ENCODE peak calls at places on chromosomes 1 and 21, in five cellular contexts. A is lower lobe of right lung, C is lung, G is choroid plexus epithelial cell, W is mucosa of descending colon. K is an unnamed sample.

GRCh38 chr1:36968730-36969129 is 65.6 kb downstream of the GRIK3 start:
- DNase-seq in A (no peak), W (no peak), C (no peak), G (no peak), K (no peak)

GRCh38 chr1:27992271-27992670 is 32.5 kb downstream of the XKR8 start:
- DNase-seq in A (peak; percentile 51), C (no peak), W (peak; percentile 24), G (peak; percentile 21), K (peak; percentile 40)

GRCh38 chr1:185229981-185230380 is 73.0 kb downstream of the SWT1 start:
- DNase-seq in W (no peak), C (no peak), A (no peak), G (no peak), K (no peak)

GRCh38 chr1:116044071-116044470 is 67.1 kb upstream of the MAB21L3 start:
- DNase-seq in W (no peak), A (no peak), G (no peak), C (no peak), K (no peak)

GRCh38 chr1:68454534-68454933 is 4.8 kb upstream of the RPE65 start:
- DNase-seq in G (no peak), C (no peak), W (no peak), A (no peak), K (no peak)

GRCh38 chr21:45839274-45839673 is 142.3 kb upstream of the COL6A1 start:
- DNase-seq in C (no peak), A (no peak), W (no peak), G (peak; percentile 37), K (no peak)

GRCh38 chr1:38272515-38272914 is 225.9 kb upstream of the POU3F1 start:
- DNase-seq in A (no peak), G (no peak), C (no peak), W (no peak), K (no peak)

GRCh38 chr1:229756666-229757065 is 130.6 kb downstream of the URB2 start:
- DNase-seq in W (no peak), C (no peak), G (peak; percentile 50), A (no peak), K (no peak)

GRCh38 chr21:46124083-46124925 is 26.4 kb downstream of the COL6A2 start:
- DNase-seq in G (no peak), W (no peak), C (no peak), A (no peak), K (peak; percentile 38)

GRCh38 chr21:34279883-34280282 is 83.9 kb upstream of the KCNE2 start:
- DNase-seq in A (no peak), W (no peak), G (no peak), C (no peak), K (no peak)

GRCh38 chr21:28602581-28602980 is 390.1 kb downstream of the LTN1 start:
- DNase-seq in A (no peak), W (no peak), C (no peak), G (no peak), K (no peak)

GRCh38 chr1:222877854-222878253 is 63.0 kb downstream of the DISP1 start:
- DNase-seq in C (no peak), A (no peak), G (no peak), W (no peak), K (no peak)

GRCh38 chr1:208455821-208456220 is 211.6 kb upstream of the PLXNA2 start:
- DNase-seq in W (no peak), A (no peak), C (no peak), G (peak; percentile 50), K (no peak)

GRCh38 chr1:240562111-240562590 is 49.8 kb downstream of the GREM2 start:
- DNase-seq in W (no peak), A (no peak), G (peak; percentile 23), C (no peak), K (no peak)

GRCh38 chr1:156926175-156926574 is 5.7 kb downstream of the LRRC71 start:
- DNase-seq in C (peak; percentile 87), A (peak; percentile 84), G (peak; percentile 72), W (peak; percentile 81), K (no peak)

GRCh38 chr1:89826594-89826993 is 5.8 kb downstream of the LRRC8D start:
- DNase-seq in G (no peak), C (no peak), W (no peak), A (no peak), K (no peak)

GRCh38 chr1:154758346-154758745 is 111.7 kb downstream of the KCNN3 start:
- DNase-seq in A (no peak), W (no peak), G (no peak), C (no peak), K (no peak)

GRCh38 chr1:156160744-156161181 is 7.4 kb downstream of the SEMA4A start:
- DNase-seq in G (peak; percentile 80), A (peak; percentile 69), W (peak; percentile 72), C (peak; percentile 59), K (no peak)

GRCh38 chr1:178294654-178295053 is 200.8 kb downstream of the RASAL2 start:
- DNase-seq in A (no peak), C (no peak), G (peak; percentile 41), W (no peak), K (no peak)

GRCh38 chr1:145747398-145748247 is 28.3 kb downstream of the CD160 start:
- DNase-seq in C (no peak), G (no peak), W (no peak), A (no peak), K (no peak)

GRCh38 chr1:61318319-61319125 is 236.2 kb downstream of the NFIA start:
- DNase-seq in G (peak; percentile 81), W (peak; percentile 16), C (no peak), A (no peak), K (no peak)

GRCh38 chr1:172885976-172886375 is 164.8 kb downstream of the TNFSF18 start:
- DNase-seq in G (no peak), W (no peak), C (no peak), A (no peak), K (no peak)

GRCh38 chr1:230827081-230827681 is 41.1 kb downstream of the C1orf198 start:
- DNase-seq in A (no peak), G (peak; percentile 39), W (no peak), C (peak; percentile 34), K (no peak)

GRCh38 chr1:186113454-186113853 is 261.6 kb downstream of the TPR start:
- DNase-seq in W (no peak), C (no peak), A (no peak), G (no peak), K (no peak)

GRCh38 chr1:2611034-2611501 is 21.7 kb downstream of the MMEL1 start:
- DNase-seq in G (peak; percentile 23), C (peak; percentile 56), W (peak; percentile 83), A (peak; percentile 69), K (peak; percentile 44)

GRCh38 chr1:110060034-110060661 is 10.3 kb downstream of the ALX3 start:
- DNase-seq in C (peak; percentile 63), A (peak; percentile 74), G (peak; percentile 39), W (peak; percentile 57), K (peak; percentile 64)

GRCh38 chr1:145855426-145855948 is 3.4 kb downstream of the PIAS3 start:
- DNase-seq in W (no peak), A (no peak), C (no peak), G (no peak), K (no peak)

GRCh38 chr1:14841456-14841855 is 243.0 kb downstream of the KAZN start:
- DNase-seq in W (no peak), G (no peak), C (no peak), A (no peak), K (no peak)

GRCh38 chr21:39634507-39634906 is 21.8 kb downstream of the B3GALT5 start:
- DNase-seq in C (no peak), G (no peak), W (no peak), A (no peak), K (no peak)

GRCh38 chr1:24992124-24992760 is 62.2 kb upstream of the RUNX3 start:
- DNase-seq in W (no peak), A (no peak), G (no peak), C (no peak), K (no peak)

GRCh38 chr1:200437556-200438203 is 27.8 kb upstream of the ZNF281 start:
- DNase-seq in G (peak; percentile 53), W (no peak), A (no peak), C (no peak), K (no peak)
- H3K4me3 ChIP-seq in G (no peak overlapping the region), W (no peak overlapping the region), A (peak overlapping the region; percentile 27), C (no peak overlapping the region), K (peak overlapping the region; percentile 37)

GRCh38 chr1:58152709-58153108 is 393.8 kb downstream of the OMA1 start:
- DNase-seq in A (no peak), G (no peak), C (no peak), W (no peak), K (no peak)

GRCh38 chr1:58143972-58144752 is 402.4 kb downstream of the OMA1 start:
- DNase-seq in A (no peak), W (no peak), G (no peak), C (no peak), K (no peak)

GRCh38 chr1:58154256-58154655 is 392.3 kb downstream of the OMA1 start:
- DNase-seq in W (no peak), A (no peak), G (no peak), C (no peak), K (no peak)

GRCh38 chr1:58149266-58149812 is 397.2 kb downstream of the OMA1 start:
- DNase-seq in A (no peak), W (no peak), G (no peak), C (no peak), K (no peak)
- H3K4me3 ChIP-seq in A (no peak overlapping the region), W (no peak overlapping the region), G (no peak overlapping the region), C (no peak overlapping the region), K (no peak overlapping the region)

DNA sequence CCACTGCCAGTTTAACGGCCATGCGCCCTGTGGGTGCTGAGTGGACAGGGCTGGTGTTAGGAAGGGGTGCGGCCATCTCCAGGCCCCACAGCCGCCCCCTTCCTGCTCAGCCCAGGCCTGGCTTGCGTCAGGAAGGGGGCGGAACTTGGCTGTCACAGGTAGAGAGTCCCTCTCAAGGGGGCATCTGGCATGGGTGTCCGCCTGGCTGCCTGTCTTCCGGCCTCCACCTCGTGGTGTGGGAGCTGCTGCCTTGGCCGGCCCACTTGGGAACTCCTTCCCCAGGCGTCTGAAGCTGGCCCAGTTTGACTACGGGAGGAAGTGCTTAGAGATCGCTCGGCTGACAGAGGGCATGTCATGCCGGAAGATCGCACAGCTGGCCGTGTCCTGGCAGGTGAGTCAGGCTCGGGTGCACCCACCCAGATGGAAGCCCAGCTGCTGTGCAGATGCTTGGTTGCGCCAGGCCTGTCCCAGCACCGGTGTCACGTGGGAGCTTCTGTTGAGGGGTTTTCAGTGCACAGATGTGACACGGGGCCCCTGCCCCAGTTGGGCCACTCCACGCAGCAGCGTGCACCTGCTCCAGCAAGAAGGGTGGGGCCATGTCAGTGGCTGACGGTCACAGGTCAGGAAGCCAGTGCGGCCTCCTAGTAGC is 9.1 kb upstream of the ATAD3B start:
- DNase-seq in W (peak; percentile 12), A (peak; percentile 87), C (peak; percentile 82), G (no peak), K (no peak)
- H3K4me3 ChIP-seq in W (no peak overlapping the region), A (peak overlapping the region; percentile 34), C (no peak overlapping the region), G (no peak overlapping the region), K (no peak overlapping the region)

GRCh38 chr1:99646885-99647284 is 972 bp downstream of the PALMD start:
- DNase-seq in C (no peak), A (no peak), W (no peak), G (no peak), K (no peak)

GRCh38 chr1:99645699-99646531 is at the start of gene PALMD:
- DNase-seq in G (no peak), A (peak; percentile 49), C (no peak), W (peak; percentile 13), K (no peak)

GRCh38 chr1:99648107-99648506 is 2.2 kb downstream of the PALMD start:
- DNase-seq in W (no peak), A (peak; percentile 42), C (peak; percentile 38), G (no peak), K (no peak)

GRCh38 chr1:99645199-99645598 is 714 bp upstream of the PALMD start:
- DNase-seq in W (no peak), A (no peak), C (peak; percentile 63), G (peak; percentile 61), K (no peak)

GRCh38 chr1:99647460-99647859 is 1.5 kb downstream of the PALMD start:
- DNase-seq in C (no peak), W (no peak), G (no peak), A (no peak), K (no peak)
- H3K4me3 ChIP-seq in C (no peak overlapping the region), W (no peak overlapping the region), G (no peak overlapping the region), A (peak overlapping the region; percentile 53), K (no peak overlapping the region)